ENCODE peak calls at places on chromosomes 6 and 20, in seven cellular contexts. D is PC-3, S is neural progenitor cell, X is GM23248, L is MM.1S, P is HCT116, V is GM23338. H is an unnamed sample.
A peak's percentile ranks its signal among the peaks of the same experiment; 100 is the strongest.

GRCh38 chr20:21704408-21705385 is 767 bp upstream of the PAX1 start:
- DNase-seq in D (no peak), S (peak; percentile 35), X (no peak), L (peak; percentile 30), P (no peak), V (peak; percentile 71), H (no peak)

GRCh38 chr6:39561536-39562266 is 163.5 kb downstream of the KIF6 start:
- DNase-seq in D (no peak), S (no peak), X (peak; percentile 33), L (no peak), P (no peak), V (no peak), H (no peak)

GRCh38 chr6:20146291-20146690 is 66.0 kb downstream of the MBOAT1 start:
- DNase-seq in D (no peak), S (no peak), X (no peak), L (no peak), P (no peak), V (no peak), H (no peak)

GRCh38 chr20:50335105-50335504 is 144.5 kb downstream of the CEBPB start:
- DNase-seq in D (peak; percentile 57), S (peak; percentile 71), X (peak; percentile 49), L (no peak), P (peak; percentile 68), V (peak; percentile 89), H (peak; percentile 68)

GRCh38 chr6:154002894-154003293 is 36.1 kb upstream of the OPRM1 start:
- DNase-seq in D (no peak), S (no peak), X (no peak), L (no peak), P (no peak), V (no peak), H (no peak)

GRCh38 chr6:89952696-89953095 is 58.4 kb downstream of the GJA10 start:
- DNase-seq in D (peak; percentile 92), S (no peak), X (no peak), L (peak; percentile 79), P (no peak), V (no peak), H (no peak)

GRCh38 chr20:45817652-45818194 is 5.3 kb downstream of the UBE2C start:
- DNase-seq in D (peak; percentile 45), S (no peak), X (peak; percentile 89), L (no peak), P (no peak), V (no peak), H (no peak)

GRCh38 chr6:19289408-19289967 is 547.7 kb upstream of the ID4 start:
- DNase-seq in D (peak; percentile 62), S (no peak), X (no peak), L (no peak), P (no peak), V (no peak), H (no peak)

GRCh38 chr6:163404825-163405265 is 9.7 kb upstream of the QKI start:
- DNase-seq in D (no peak), S (peak; percentile 47), X (peak; percentile 80), L (no peak), P (no peak), V (no peak), H (no peak)

GRCh38 chr6:63263456-63263855 is 52.2 kb downstream of the FKBP1C start:
- DNase-seq in D (no peak), S (no peak), X (no peak), L (no peak), P (no peak), V (peak; percentile 17), H (peak; percentile 10)

GRCh38 chr6:89481695-89482094 is 48.7 kb downstream of the ANKRD6 start:
- DNase-seq in D (no peak), S (no peak), X (no peak), L (no peak), P (no peak), V (no peak), H (no peak)

GRCh38 chr20:3777726-3778629 is 3.3 kb downstream of the SPEF1 start:
- DNase-seq in D (peak; percentile 24), S (peak; percentile 81), X (peak; percentile 80), L (no peak), P (no peak), V (peak; percentile 85), H (peak; percentile 69)

GRCh38 chr20:31841928-31842327 is 3.5 kb downstream of the FOXS1 start:
- DNase-seq in D (peak; percentile 79), S (no peak), X (peak; percentile 85), L (no peak), P (no peak), V (no peak), H (peak; percentile 55)

GRCh38 chr6:23396934-23397333 is 729.1 kb upstream of the NRSN1 start:
- DNase-seq in D (no peak), S (no peak), X (no peak), L (no peak), P (no peak), V (peak; percentile 10), H (no peak)

GRCh38 chr20:11205769-11206362 is 532.1 kb upstream of the JAG1 start:
- DNase-seq in D (no peak), S (no peak), X (no peak), L (no peak), P (no peak), V (no peak), H (no peak)

GRCh38 chr6:18823782-18824386 is 436.7 kb downstream of the RNF144B start:
- DNase-seq in D (peak; percentile 62), S (peak; percentile 76), X (peak; percentile 3), L (peak; percentile 23), P (peak; percentile 74), V (peak; percentile 89), H (peak; percentile 17)

GRCh38 chr6:70838907-70839285 is 118.0 kb downstream of the B3GAT2 start:
- DNase-seq in D (no peak), S (no peak), X (no peak), L (no peak), P (no peak), V (no peak), H (no peak)

GRCh38 chr20:5535211-5535756 is 214.9 kb upstream of the SHLD1 start:
- DNase-seq in D (no peak), S (no peak), X (peak; percentile 97), L (no peak), P (no peak), V (no peak), H (peak; percentile 75)

GRCh38 chr20:58514321-58515239 is 619 bp downstream of the APCDD1L start:
- DNase-seq in D (no peak), S (peak; percentile 66), X (peak; percentile 56), L (no peak), P (no peak), V (peak; percentile 69), H (no peak)

GRCh38 chr6:125300992-125301434 is 754 bp downstream of the HDDC2 start:
- DNase-seq in D (peak; percentile 5), S (no peak), X (peak; percentile 62), L (peak; percentile 6), P (no peak), V (peak; percentile 7), H (peak; percentile 37)

GRCh38 chr6:108157972-108158441 is 7.8 kb upstream of the NR2E1 start:
- DNase-seq in D (no peak), S (peak; percentile 93), X (no peak), L (no peak), P (no peak), V (peak; percentile 78), H (no peak)

GRCh38 chr6:16956371-16956770 is 145.5 kb upstream of the STMND1 start:
- DNase-seq in D (peak; percentile 7), S (no peak), X (no peak), L (no peak), P (no peak), V (no peak), H (no peak)

GRCh38 chr6:7051780-7052440 is 55.9 kb upstream of the RREB1 start:
- DNase-seq in D (peak; percentile 60), S (peak; percentile 78), X (peak; percentile 54), L (no peak), P (no peak), V (peak; percentile 79), H (peak; percentile 74)

GRCh38 chr20:63177134-63177784 is 38.7 kb downstream of the YTHDF1 start:
- DNase-seq in D (no peak), S (peak; percentile 86), X (peak; percentile 42), L (no peak), P (no peak), V (peak; percentile 70), H (peak; percentile 44)

GRCh38 chr6:158764941-158765340 is 54.2 kb downstream of the EZR start:
- DNase-seq in D (no peak), S (no peak), X (no peak), L (no peak), P (no peak), V (no peak), H (peak; percentile 13)
- H3K36me3 ChIP-seq in D (peaks cover 43% of the 10 kb centered on the region), S (no peaks in the 10 kb centered on the region), X (peaks cover 6% of the 10 kb centered on the region), L (no peaks in the 10 kb centered on the region), P (peaks cover 61% of the 10 kb centered on the region), V (peaks cover 42% of the 10 kb centered on the region), H (peaks cover 3% of the 10 kb centered on the region)

DNA sequence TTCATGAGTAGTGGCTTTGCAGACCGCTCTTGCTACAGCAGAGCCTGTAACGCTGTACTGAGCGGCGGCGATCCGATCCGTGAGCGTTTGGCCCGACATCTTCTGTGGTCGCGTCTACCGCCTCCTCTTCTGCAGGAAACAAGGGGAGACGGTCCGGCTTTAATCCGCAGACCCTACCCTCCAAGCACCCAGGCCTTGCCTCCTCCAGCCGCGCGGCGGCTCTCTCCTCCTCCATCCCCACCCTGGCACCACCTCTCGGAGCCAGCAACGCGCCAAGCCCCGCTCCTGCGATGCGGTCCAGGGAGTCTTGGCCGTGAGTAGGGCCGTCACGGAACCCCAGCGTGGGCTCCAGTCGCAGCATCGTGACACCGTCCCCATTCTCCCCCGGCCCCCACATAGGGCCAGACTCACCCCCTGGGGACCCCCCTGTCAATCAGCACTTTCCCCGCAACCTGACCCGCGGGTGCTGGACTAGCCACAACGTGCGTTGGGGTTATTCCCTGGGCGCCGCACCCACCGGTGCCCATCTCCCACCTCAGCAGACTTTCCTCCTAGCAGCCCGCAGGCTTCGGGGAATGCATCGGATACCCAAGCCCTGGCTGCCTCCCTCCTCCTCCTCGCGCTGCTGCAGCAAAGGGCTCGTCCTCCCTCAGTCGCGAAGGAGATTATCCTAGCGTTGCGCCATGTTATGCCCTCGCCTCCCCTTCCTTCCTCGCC is 914 bp downstream of the SNAP91 start:
- DNase-seq in D (no peak), S (peak; percentile 73), X (peak; percentile 33), L (no peak), P (no peak), V (peak; percentile 65), H (peak; percentile 8)
- TF ChIP-seq EZH2 in D (no peak), S (peak; percentile 18), X (peak; percentile 62), L (no peak), P (no peak), V (peak; percentile 53), H (peak; percentile 77)

DNA sequence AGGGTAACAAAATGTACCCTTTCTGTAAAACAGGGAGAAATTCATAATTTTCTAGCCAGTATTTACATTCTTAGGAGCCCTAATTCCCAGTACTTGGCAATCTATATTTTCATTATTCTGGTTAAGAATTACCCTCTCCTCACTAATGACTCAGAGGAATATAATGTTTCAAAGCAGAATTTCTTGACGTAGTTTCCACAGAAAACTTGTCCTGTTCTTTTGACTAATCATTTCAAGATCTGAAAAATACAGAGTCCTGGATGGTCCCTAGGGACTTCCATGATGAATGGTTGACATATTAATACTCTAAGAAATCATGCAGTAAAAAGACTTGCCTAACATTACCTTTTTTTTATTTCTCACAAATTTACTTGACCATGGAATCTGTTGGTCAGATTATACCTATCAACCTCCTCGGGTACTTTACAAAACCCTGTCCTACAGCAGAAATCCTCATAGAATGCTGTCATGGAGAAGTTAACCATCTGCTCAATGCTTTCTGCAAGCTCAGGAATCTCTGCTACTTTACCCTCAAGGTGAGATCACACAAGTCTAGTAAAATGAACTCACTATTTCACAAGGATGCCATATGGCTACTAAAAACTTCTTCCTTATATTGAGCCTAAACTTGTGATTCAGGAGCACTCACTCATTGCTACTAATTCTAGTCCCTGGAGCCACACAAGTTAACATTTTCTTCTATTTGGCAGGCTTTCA is 202.1 kb upstream of the CNR1 start:
- DNase-seq in D (peak; percentile 18), S (no peak), X (peak; percentile 79), L (no peak), P (no peak), V (no peak), H (no peak)
- TF ChIP-seq EZH2phosphoT487 in D (no peak), S (no peak), X (no peak), L (no peak), P (no peak), V (no peak), H (no peak)

GRCh38 chr6:37141291-37142046 is 28.5 kb upstream of the PIM1 start:
- DNase-seq in D (no peak), S (peak; percentile 85), X (peak; percentile 27), L (peak; percentile 39), P (no peak), V (peak; percentile 97), H (peak; percentile 62)
- H3K36me3 ChIP-seq in D (no peaks in the 10 kb centered on the region), S (no peaks in the 10 kb centered on the region), X (no peaks in the 10 kb centered on the region), L (no peaks in the 10 kb centered on the region), P (no peaks in the 10 kb centered on the region), V (no peaks in the 10 kb centered on the region), H (no peaks in the 10 kb centered on the region)

H was measured in hepatocyte.